ENCODE peak calls at places on chromosomes 12 and 14, in seven cellular contexts. O is pons; X is spleen; D is NCI-H774; E is lower leg skin; Z is AG09319; A is activated CD4-positive, alpha-beta memory T cell treated with anti-CD3 and anti-CD28 coated beads for 36 hours. W is an unnamed sample.
A peak's percentile ranks its signal among the peaks of the same experiment; 100 is the strongest.

GRCh38 chr12:47397664-47398281 is 308.1 kb downstream of the RPAP3 start:
- DNase-seq in O (no peak), X (no peak), D (peak; percentile 19), E (no peak), Z (peak; percentile 48), A (peak; percentile 64), W (no peak)

GRCh38 chr14:105989746-105990302 is 463.4 kb downstream of the TMEM121 start:
- DNase-seq in O (no peak), X (no peak), D (no peak), E (no peak), Z (no peak), A (peak; percentile 74), W (no peak)

GRCh38 chr12:109864916-109865315 is 15.4 kb downstream of the GLTP start:
- DNase-seq in O (no peak), X (no peak), D (no peak), E (peak; percentile 59), Z (no peak), A (no peak), W (no peak)

GRCh38 chr12:27843714-27844245 is 63.7 kb upstream of the MANSC4 start:
- DNase-seq in O (no peak), X (no peak), D (no peak), E (no peak), Z (peak; percentile 86), A (no peak), W (no peak)

GRCh38 chr12:55629058-55629841 is 7.4 kb upstream of the OR10P1 start:
- DNase-seq in O (no peak), X (no peak), D (no peak), E (no peak), Z (no peak), A (peak; percentile 48), W (no peak)

GRCh38 chr12:13277278-13277677 is 80.8 kb downstream of the EMP1 start:
- DNase-seq in O (no peak), X (no peak), D (no peak), E (no peak), Z (no peak), A (no peak), W (no peak)

GRCh38 chr14:61188936-61189808 is 92.0 kb downstream of the TMEM30B start:
- DNase-seq in O (no peak), X (no peak), D (no peak), E (peak; percentile 28), Z (no peak), A (peak; percentile 69), W (peak; percentile 63)

GRCh38 chr12:89247541-89247942 is 104.8 kb downstream of the DUSP6 start:
- DNase-seq in O (no peak), X (no peak), D (peak; percentile 35), E (no peak), Z (no peak), A (no peak), W (no peak)

GRCh38 chr14:34874386-34875030 is 652 bp downstream of the BAZ1A start:
- DNase-seq in O (peak; percentile 40), X (peak; percentile 94), D (peak; percentile 55), E (peak; percentile 32), Z (no peak), A (peak; percentile 70), W (peak; percentile 64)

GRCh38 chr14:57013987-57014386 is 203.7 kb upstream of the OTX2 start:
- DNase-seq in O (no peak), X (no peak), D (no peak), E (no peak), Z (no peak), A (no peak), W (no peak)

GRCh38 chr12:118061011-118061875 is at the start of gene WSB2:
- DNase-seq in O (peak; percentile 44), X (peak; percentile 93), D (peak; percentile 73), E (peak; percentile 72), Z (no peak), A (peak; percentile 73), W (peak; percentile 71)

GRCh38 chr12:3252416-3252815 is 175.2 kb downstream of the TSPAN9 start:
- DNase-seq in O (peak; percentile 73), X (no peak), D (no peak), E (peak; percentile 81), Z (peak; percentile 19), A (no peak), W (no peak)

GRCh38 chr12:88371416-88372183 is 208.7 kb downstream of the KITLG start:
- DNase-seq in O (no peak), X (no peak), D (no peak), E (peak; percentile 74), Z (no peak), A (no peak), W (no peak)

GRCh38 chr14:97833291-97833690 is 1036.1 kb downstream of the VRK1 start:
- DNase-seq in O (no peak), X (no peak), D (no peak), E (no peak), Z (no peak), A (no peak), W (no peak)

W was measured in endothelial cell.